ENCODE peak calls at places on chromosomes 13 and 19, in seven cellular contexts. N, S, M, Q, E, C and P are unnamed samples.

GRCh38 chr19:18860302-18860700 is 28.5 kb downstream of the UPF1 start:
- DNase-seq in N (no peak), S (no peak), M (no peak), Q (no peak), E (no peak), C (no peak), P (no peak)

GRCh38 chr19:43672061-43672679 is 2.2 kb upstream of the PLAUR start:
- DNase-seq in N (no peak), S (no peak), M (no peak), Q (no peak), E (no peak), C (no peak), P (no peak)

GRCh38 chr19:294819-295686 is 3.9 kb upstream of the PLPP2 start:
- DNase-seq in N (no peak), S (peak), M (peak), Q (peak), E (peak), C (peak), P (peak)

GRCh38 chr13:59997976-59998375 is 165.8 kb downstream of the DIAPH3 start:
- DNase-seq in N (no peak), S (no peak), M (no peak), Q (no peak), E (no peak), C (no peak), P (no peak)

GRCh38 chr19:7783991-7784421 is 21.0 kb downstream of the CLEC4M start:
- DNase-seq in N (no peak), S (no peak), M (peak), Q (no peak), E (no peak), C (peak), P (no peak)

GRCh38 chr19:21256722-21257121 is 72.5 kb downstream of the ZNF708 start:
- DNase-seq in N (no peak), S (no peak), M (no peak), Q (no peak), E (no peak), C (peak), P (no peak)

GRCh38 chr19:39481229-39481545 is 549 bp downstream of the TIMM50 start:
- DNase-seq in N (no peak), S (no peak), M (no peak), Q (no peak), E (peak), C (no peak), P (no peak)

GRCh38 chr19:55112781-55113569 is 4.5 kb downstream of the PPP1R12C start:
- DNase-seq in N (no peak), S (no peak), M (no peak), Q (no peak), E (no peak), C (no peak), P (no peak)

GRCh38 chr19:46369817-46370216 is 22.9 kb downstream of the PPP5C start:
- DNase-seq in N (no peak), S (no peak), M (no peak), Q (no peak), E (no peak), C (no peak), P (no peak)

GRCh38 chr19:3683866-3684816 is 16.1 kb downstream of the PIP5K1C start:
- DNase-seq in N (no peak), S (no peak), M (no peak), Q (no peak), E (no peak), C (no peak), P (no peak)

GRCh38 chr13:34620073-34620858 is 321.8 kb upstream of the NBEA start:
- DNase-seq in N (no peak), S (no peak), M (no peak), Q (no peak), E (no peak), C (no peak), P (no peak)

GRCh38 chr19:23071087-23071511 is 45.7 kb upstream of the ZNF730 start:
- DNase-seq in N (peak), S (no peak), M (no peak), Q (no peak), E (no peak), C (no peak), P (no peak)

DNA sequence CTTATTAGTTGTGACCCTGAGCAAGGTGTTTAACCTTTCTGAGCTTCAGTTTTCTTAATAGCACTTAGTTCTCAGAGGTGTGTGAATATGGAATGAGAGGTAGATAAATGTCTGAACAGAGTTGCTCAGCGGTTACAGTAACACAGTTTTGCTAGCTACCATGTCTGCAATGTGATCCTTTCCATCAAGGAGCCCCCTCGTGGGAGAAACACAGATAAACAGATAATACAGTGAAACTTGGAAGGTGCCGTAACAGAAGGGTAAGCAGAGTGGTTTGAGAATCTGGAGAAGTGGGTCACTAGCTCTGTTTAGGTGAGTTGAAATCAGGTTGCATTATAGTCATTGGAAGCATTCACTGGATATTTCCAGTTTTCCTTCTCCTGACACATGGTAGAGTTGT is 38.9 kb downstream of the IRS2 start:
- DNase-seq in N (no peak), S (no peak), M (no peak), Q (no peak), E (no peak), C (no peak), P (no peak)
- TF ChIP-seq CTCF in N (no peak), S (no peak), M (no peak), Q (no peak), E (no peak), C (no peak), P (peak)

GRCh38 chr13:23319915-23320224 is 113.6 kb downstream of the SACS start:
- DNase-seq in N (no peak), S (no peak), M (no peak), Q (no peak), E (no peak), C (no peak), P (no peak)
- TF ChIP-seq CTCF in N (no peak), S (no peak), M (no peak), Q (no peak), E (no peak), C (peak), P (no peak)

DNA sequence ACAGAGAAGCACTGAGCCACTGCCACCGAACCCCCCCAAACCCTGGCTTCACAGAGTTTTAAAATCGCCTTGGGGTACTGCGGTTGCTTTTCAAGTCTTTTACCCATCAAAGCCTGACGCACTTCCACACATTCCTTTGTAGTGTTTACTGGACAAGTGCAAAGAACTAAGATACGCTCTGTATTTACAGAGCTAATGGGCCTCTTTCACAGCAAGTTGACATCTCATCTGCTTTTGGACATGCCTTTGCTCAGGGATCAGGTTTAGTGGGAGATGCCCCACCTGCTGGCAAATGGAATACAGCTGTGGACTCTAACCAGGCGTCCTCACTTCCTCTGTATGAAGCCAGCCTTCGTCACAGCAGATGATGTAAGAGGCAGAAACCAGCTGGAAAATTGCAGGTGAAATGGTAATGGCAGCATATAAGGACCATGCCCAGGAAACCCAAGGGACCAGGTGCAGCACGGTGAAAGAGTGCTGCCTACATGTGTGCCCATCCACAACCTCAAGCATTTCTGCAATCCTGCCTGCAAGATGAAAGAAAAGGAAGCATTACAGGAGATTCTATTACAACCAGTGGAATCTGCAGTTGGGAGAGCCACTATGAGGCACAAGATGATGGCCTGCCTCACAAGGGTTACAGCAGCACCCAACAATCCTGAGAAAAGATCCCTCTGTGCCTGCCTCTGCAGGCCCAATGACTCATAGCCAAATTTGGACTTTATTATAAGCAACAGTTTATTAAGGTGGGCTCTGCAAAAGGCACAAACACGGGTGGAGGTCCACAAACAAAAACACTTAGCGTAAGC is 34.7 kb downstream of the BRD4 start:
- DNase-seq in N (no peak), S (peak), M (no peak), Q (no peak), E (peak), C (peak), P (no peak)
- TF ChIP-seq CTCF in N (no peak), S (peak), M (no peak), Q (no peak), E (no peak), C (no peak), P (no peak)

DNA sequence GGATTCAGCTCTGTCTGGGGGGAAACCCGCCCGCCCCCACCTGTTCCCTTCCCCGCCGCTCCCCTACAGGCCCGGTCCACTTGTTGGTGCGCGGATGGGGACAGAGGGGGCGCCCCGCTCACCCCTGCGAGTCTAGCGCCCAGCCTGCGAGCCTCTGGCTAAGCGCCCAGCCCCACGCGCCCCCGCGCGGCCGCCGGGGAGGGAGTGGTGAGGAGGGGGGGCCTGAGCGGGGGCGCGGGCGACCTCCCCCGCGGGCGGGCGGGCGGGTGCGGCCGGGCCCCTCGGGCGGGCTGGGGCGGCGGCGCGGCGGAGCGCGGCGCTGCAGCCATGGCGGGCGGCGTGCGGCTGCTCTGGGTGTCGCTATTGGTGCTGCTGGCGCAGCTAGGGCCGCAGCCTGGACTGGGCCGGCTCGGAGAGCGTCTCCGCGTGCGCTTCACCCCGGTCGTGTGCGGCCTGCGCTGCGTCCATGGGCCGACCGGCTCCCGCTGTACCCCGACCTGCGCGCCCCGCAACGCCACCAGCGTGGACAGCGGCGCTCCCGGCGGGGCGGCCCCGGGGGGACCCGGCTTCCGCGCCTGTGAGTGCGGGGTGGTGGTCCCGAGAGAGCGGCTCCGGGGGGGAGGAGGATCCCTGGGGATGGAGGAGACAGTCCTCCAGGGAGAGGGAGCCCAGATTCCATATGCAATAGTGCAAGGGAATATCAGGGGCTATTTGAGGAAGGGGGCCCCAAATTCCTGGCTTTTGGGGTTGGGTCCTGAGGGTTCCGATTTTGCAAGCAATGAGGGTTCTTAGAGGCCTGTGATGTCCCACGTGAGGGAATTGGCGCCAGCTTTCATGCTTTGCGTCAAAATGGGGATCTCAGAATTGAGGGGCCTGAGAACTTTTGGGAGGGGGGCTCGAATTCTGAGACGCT is at the start of gene LTBP4:
- DNase-seq in N (peak), S (peak), M (peak), Q (no peak), E (no peak), C (no peak), P (no peak)
- TF ChIP-seq CTCF in N (no peak), S (no peak), M (no peak), Q (no peak), E (no peak), C (peak), P (peak)

GRCh38 chr13:49435992-49436391 is 7.9 kb downstream of the CAB39L start:
- DNase-seq in N (no peak), S (no peak), M (no peak), Q (no peak), E (no peak), C (no peak), P (no peak)

GRCh38 chr13:49437705-49438104 is 6.2 kb downstream of the CAB39L start:
- DNase-seq in N (no peak), S (no peak), M (no peak), Q (no peak), E (no peak), C (no peak), P (no peak)

GRCh38 chr13:49439609-49440008 is 4.3 kb downstream of the CAB39L start:
- DNase-seq in N (no peak), S (no peak), M (no peak), Q (no peak), E (no peak), C (no peak), P (no peak)

GRCh38 chr13:49441312-49441711 is 2.6 kb downstream of the CAB39L start:
- DNase-seq in N (no peak), S (no peak), M (no peak), Q (no peak), E (no peak), C (no peak), P (no peak)

GRCh38 chr13:49436890-49437289 is 7.0 kb downstream of the CAB39L start:
- DNase-seq in N (no peak), S (no peak), M (no peak), Q (no peak), E (no peak), C (no peak), P (no peak)
- TF ChIP-seq CTCF in N (no peak), S (peak), M (no peak), Q (no peak), E (no peak), C (no peak), P (peak)

GRCh38 chr19:15563931-15564330 is 51.1 kb upstream of the CYP4F8 start:
- DNase-seq in N (no peak), S (no peak), M (no peak), Q (no peak), E (no peak), C (no peak), P (no peak)

GRCh38 chr19:15564534-15565168 is 50.4 kb upstream of the CYP4F8 start:
- DNase-seq in N (no peak), S (no peak), M (no peak), Q (no peak), E (no peak), C (no peak), P (no peak)

GRCh38 chr19:15562861-15563260 is 52.2 kb upstream of the CYP4F8 start:
- DNase-seq in N (no peak), S (no peak), M (no peak), Q (no peak), E (no peak), C (no peak), P (no peak)

GRCh38 chr19:15563325-15563794 is 51.7 kb upstream of the CYP4F8 start:
- DNase-seq in N (no peak), S (peak), M (no peak), Q (no peak), E (no peak), C (no peak), P (no peak)

GRCh38 chr19:15562145-15562544 is 52.9 kb upstream of the CYP4F8 start:
- DNase-seq in N (no peak), S (no peak), M (no peak), Q (no peak), E (no peak), C (no peak), P (no peak)
- TF ChIP-seq CTCF in N (no peak), S (no peak), M (no peak), Q (no peak), E (no peak), C (no peak), P (no peak)

GRCh38 chr13:21119526-21119925 is 56.8 kb downstream of the SKA3 start:
- DNase-seq in N (no peak), S (no peak), M (no peak), Q (no peak), E (no peak), C (no peak), P (no peak)
- TF ChIP-seq CTCF in N (no peak), S (no peak), M (no peak), Q (no peak), E (no peak), C (no peak), P (no peak)

GRCh38 chr13:80408270-80408669 is 67.3 kb upstream of the SPRY2 start:
- DNase-seq in N (no peak), S (no peak), M (no peak), Q (no peak), E (no peak), C (no peak), P (no peak)
- TF ChIP-seq CTCF in N (no peak), S (no peak), M (no peak), Q (no peak), E (peak), C (no peak), P (no peak)